ENCODE peak calls at places on chromosomes 4 and X, in eight cellular contexts. W is fibroblast of lung, M is fibroblast of mammary gland, K is BE2C, B is HFF-Myc, R is PC-3, E is foreskin fibroblast, P is BJ. Z is an unnamed sample.

GRCh38 chr4:89164400-89164799 is 53.1 kb downstream of the TIGD2 start:
- DNase-seq in W (no peak), M (no peak), K (no peak), B (no peak), R (peak), E (no peak), P (no peak), Z (no peak)

GRCh38 chr4:8886625-8887406 is 15.2 kb upstream of the HMX1 start:
- DNase-seq in W (no peak), M (peak), K (no peak), B (no peak), R (peak), E (no peak), P (no peak), Z (no peak)

GRCh38 chr4:169059294-169060201 is 49.5 kb upstream of the CBR4 start:
- DNase-seq in W (no peak), M (peak), K (no peak), B (no peak), R (no peak), E (peak), P (no peak), Z (no peak)

GRCh38 chr4:15898902-15899301 is 39.6 kb downstream of the FGFBP1 start:
- DNase-seq in W (peak), M (peak), K (no peak), B (no peak), R (peak), E (no peak), P (no peak), Z (no peak)

GRCh38 chr4:85149656-85150055 is 183.2 kb upstream of the WDFY3 start:
- DNase-seq in W (peak), M (peak), K (no peak), B (no peak), R (no peak), E (no peak), P (no peak), Z (no peak)

GRCh38 chr4:155854597-155855226 is 11.4 kb downstream of the ASIC5 start:
- DNase-seq in W (peak), M (peak), K (no peak), B (no peak), R (no peak), E (peak), P (peak), Z (no peak)

GRCh38 chr4:147312376-147313046 is 168.4 kb upstream of the EDNRA start:
- DNase-seq in W (peak), M (peak), K (no peak), B (peak), R (peak), E (peak), P (no peak), Z (no peak)

GRCh38 chr4:65976287-65976686 is 306.0 kb upstream of the EPHA5 start:
- DNase-seq in W (no peak), M (no peak), K (no peak), B (no peak), R (no peak), E (no peak), P (no peak), Z (no peak)

GRCh38 chrX:41384041-41384705 is 50.2 kb downstream of the DDX3X start:
- DNase-seq in W (peak), M (peak), K (no peak), B (peak), R (peak), E (peak), P (no peak), Z (no peak)

GRCh38 chr4:123478859-123479345 is 82.3 kb downstream of the SPRY1 start:
- DNase-seq in W (peak), M (no peak), K (no peak), B (no peak), R (peak), E (peak), P (peak), Z (no peak)

GRCh38 chrX:116111497-116111896 is 59.0 kb upstream of the AGTR2 start:
- DNase-seq in W (no peak), M (no peak), K (peak), B (no peak), R (no peak), E (no peak), P (no peak), Z (no peak)

GRCh38 chrX:39253551-39253950 is 452.3 kb downstream of the MID1IP1 start:
- DNase-seq in W (peak), M (no peak), K (no peak), B (no peak), R (peak), E (no peak), P (no peak), Z (no peak)

GRCh38 chrX:13131511-13132137 is 87.2 kb upstream of the FAM9C start:
- DNase-seq in W (no peak), M (no peak), K (no peak), B (no peak), R (no peak), E (no peak), P (no peak), Z (no peak)

GRCh38 chrX:45557390-45557789 is 356.7 kb upstream of the DIPK2B start:
- DNase-seq in W (no peak), M (peak), K (no peak), B (no peak), R (peak), E (no peak), P (no peak), Z (no peak)

GRCh38 chr4:118751634-118752293 is 66.6 kb downstream of the METTL14 start:
- DNase-seq in W (peak), M (peak), K (no peak), B (no peak), R (no peak), E (no peak), P (peak), Z (no peak)

GRCh38 chrX:150362599-150363481 is at the start of gene MAMLD1:
- DNase-seq in W (peak), M (peak), K (no peak), B (no peak), R (peak), E (peak), P (no peak), Z (peak)

GRCh38 chr4:6988016-6988715 is 55.0 kb upstream of the TADA2B start:
- DNase-seq in W (no peak), M (no peak), K (no peak), B (no peak), R (no peak), E (no peak), P (no peak), Z (no peak)

GRCh38 chrX:8455600-8455999 is 9.0 kb upstream of the VCX3B start:
- DNase-seq in W (no peak), M (no peak), K (no peak), B (no peak), R (peak), E (no peak), P (no peak), Z (no peak)

GRCh38 chrX:108573136-108573535 is 133.5 kb downstream of the COL4A5 start:
- DNase-seq in W (no peak), M (no peak), K (no peak), B (no peak), R (no peak), E (no peak), P (no peak), Z (no peak)

GRCh38 chrX:124401696-124402095 is 55.3 kb downstream of the SH2D1A start:
- DNase-seq in W (no peak), M (no peak), K (no peak), B (no peak), R (no peak), E (no peak), P (no peak), Z (no peak)

DNA sequence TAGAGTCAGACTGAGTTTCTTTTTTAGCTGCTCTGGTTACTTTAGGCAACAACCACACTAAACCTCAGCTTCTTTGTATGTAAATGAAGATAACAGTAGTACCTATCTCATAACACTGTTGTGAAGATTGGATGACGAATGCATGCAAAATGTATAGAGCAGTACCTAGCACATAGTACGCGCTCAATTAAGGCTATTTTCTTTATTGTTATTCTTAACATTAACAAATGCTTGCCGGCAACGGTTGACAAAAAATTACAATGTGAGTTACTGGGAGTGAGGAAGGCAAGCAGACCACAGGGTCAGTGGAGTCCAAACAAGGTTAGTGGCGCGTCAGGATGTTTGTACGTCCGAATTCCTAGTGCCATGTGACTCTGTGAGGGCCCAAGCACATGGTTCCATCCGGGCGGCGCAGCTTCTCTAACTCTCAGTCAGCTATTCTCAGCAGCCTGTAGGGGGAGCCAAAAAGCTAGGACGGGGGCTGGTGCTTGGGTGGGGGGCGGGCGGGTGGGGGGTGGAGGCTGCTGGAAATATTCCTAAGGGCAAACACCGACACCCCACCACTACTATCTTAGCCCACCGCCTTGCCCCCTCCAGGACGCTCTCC is 795 bp upstream of the NALF2 start:
- DNase-seq in W (no peak), M (peak), K (peak), B (peak), R (no peak), E (no peak), P (no peak), Z (peak)
- TF ChIP-seq CTCF in W (peak), M (peak), K (peak), B (no peak), R (peak), E (no peak), P (no peak), Z (peak)

GRCh38 chrX:66900886-66901285 is 262.0 kb upstream of the EDA2R start:
- DNase-seq in W (no peak), M (no peak), K (no peak), B (no peak), R (no peak), E (no peak), P (no peak), Z (no peak)

GRCh38 chrX:66902081-66902480 is 263.2 kb upstream of the EDA2R start:
- DNase-seq in W (no peak), M (no peak), K (no peak), B (no peak), R (no peak), E (no peak), P (no peak), Z (no peak)
- TF ChIP-seq CTCF in W (no peak), M (no peak), K (no peak), B (no peak), R (no peak), E (no peak), P (no peak), Z (no peak)

DNA sequence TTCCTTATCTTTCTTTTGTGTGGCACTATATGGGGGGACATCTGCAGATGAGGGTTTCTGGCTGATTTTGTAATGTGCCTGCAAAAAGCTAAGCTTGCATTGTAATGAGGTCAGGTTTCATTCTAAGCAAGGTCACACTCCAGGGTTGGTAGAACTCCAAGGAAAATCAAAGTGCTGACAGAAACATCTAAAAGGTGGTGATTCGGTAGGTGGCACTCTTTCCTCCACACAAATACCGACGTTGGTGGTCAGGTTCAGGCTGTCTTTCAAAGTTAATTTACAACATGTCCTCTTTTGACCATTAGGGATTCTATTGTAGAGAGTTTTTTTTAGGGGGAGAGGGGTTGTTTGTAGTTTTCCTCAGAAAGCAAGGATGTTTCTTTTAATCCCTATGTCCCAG is 434.4 kb downstream of the PPARGC1A start:
- DNase-seq in W (peak), M (no peak), K (no peak), B (no peak), R (peak), E (no peak), P (no peak), Z (no peak)
- TF ChIP-seq CTCF in W (peak), M (no peak), K (peak), B (no peak), R (peak), E (no peak), P (no peak), Z (no peak)

GRCh38 chr4:73998040-73999011 is at the start of gene CXCL5:
- DNase-seq in W (peak), M (peak), K (no peak), B (no peak), R (peak), E (peak), P (no peak), Z (peak)
- TF ChIP-seq CTCF in W (peak), M (no peak), K (no peak), B (no peak), R (no peak), E (peak), P (peak), Z (no peak)

DNA sequence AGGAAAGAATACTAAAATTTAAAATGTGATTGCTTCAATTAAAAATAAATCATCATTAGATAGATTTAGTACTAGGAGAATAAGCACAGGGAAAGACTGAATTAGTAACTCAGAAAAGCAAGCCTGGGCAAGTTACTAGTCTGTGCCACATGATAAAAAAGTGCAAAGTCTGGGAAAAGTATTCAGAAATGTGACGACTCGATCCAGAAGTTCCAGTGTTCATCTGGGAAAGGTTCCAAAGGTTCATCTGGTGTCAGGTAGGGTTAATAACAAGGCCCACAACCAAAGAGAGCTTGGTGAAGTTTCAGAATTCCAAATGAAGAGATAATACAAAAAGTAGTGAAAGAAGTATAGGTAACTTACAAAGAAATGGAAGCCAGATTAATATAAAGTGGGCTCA is 78.3 kb upstream of the ARSJ start:
- DNase-seq in W (no peak), M (no peak), K (no peak), B (no peak), R (no peak), E (no peak), P (no peak), Z (no peak)
- TF ChIP-seq CTCF in W (no peak), M (no peak), K (no peak), B (no peak), R (no peak), E (no peak), P (no peak), Z (no peak)

GRCh38 chr4:91116861-91117260 is 989.7 kb downstream of the CCSER1 start:
- DNase-seq in W (peak), M (peak), K (no peak), B (no peak), R (peak), E (no peak), P (no peak), Z (no peak)
- TF ChIP-seq CTCF in W (peak), M (no peak), K (peak), B (no peak), R (peak), E (no peak), P (no peak), Z (peak)

Z was measured in glutamatergic neuron.